ENCODE peak calls at places on chromosomes 7 and 10, in six cellular contexts. Q is naive thymus-derived CD4-positive, alpha-beta T cell; T is cardiac muscle cell; V is tibial nerve; X is SK-N-SH; J is pancreas. I is an unnamed sample.

GRCh38 chr10:54799491-54799890 is 1.5 kb downstream of the PCDH15 start:
- DNase-seq in Q (no peak), V (no peak), X (no peak), T (no peak), J (no peak), I (no peak)

GRCh38 chr10:133391249-133391635 is 2.7 kb upstream of the MTG1 start:
- DNase-seq in Q (no peak), X (no peak), V (no peak), T (no peak), J (no peak), I (no peak)

GRCh38 chr7:102883098-102883860 is 29.5 kb upstream of the LRRC17 start:
- DNase-seq in V (no peak), X (no peak), T (peak; percentile 58), J (no peak), Q (no peak), I (no peak)

GRCh38 chr10:21021843-21022594 is 124.9 kb upstream of the NEBL start:
- DNase-seq in V (no peak), X (no peak), J (no peak), Q (no peak), T (peak; percentile 93), I (no peak)

GRCh38 chr10:11673346-11674330 is 62.2 kb upstream of the USP6NL start:
- DNase-seq in J (peak; percentile 47), V (no peak), T (peak; percentile 27), Q (no peak), X (no peak), I (no peak)

GRCh38 chr7:120028636-120029035 is 244.3 kb upstream of the KCND2 start:
- DNase-seq in Q (no peak), V (no peak), X (no peak), T (no peak), J (no peak), I (no peak)

GRCh38 chr7:85384376-85384775 is 197.5 kb upstream of the SEMA3D start:
- DNase-seq in T (no peak), J (no peak), X (no peak), Q (no peak), V (no peak), I (no peak)

GRCh38 chr7:37410305-37411209 is 38.1 kb downstream of the ELMO1 start:
- DNase-seq in X (no peak), T (no peak), Q (no peak), J (no peak), V (no peak), I (no peak)

GRCh38 chr10:23611308-23611631 is 172.4 kb downstream of the OTUD1 start:
- DNase-seq in V (no peak), Q (no peak), T (no peak), J (no peak), X (no peak), I (no peak)

GRCh38 chr7:47830015-47830414 is 118.3 kb downstream of the PKD1L1 start:
- DNase-seq in J (no peak), X (no peak), T (no peak), Q (no peak), V (no peak), I (no peak)

GRCh38 chr7:151483700-151483960 is 36.1 kb downstream of the RHEB start:
- DNase-seq in X (no peak), T (no peak), V (no peak), J (no peak), Q (no peak), I (no peak)

GRCh38 chr10:60423920-60424319 is 34.2 kb upstream of the ANK3 start:
- DNase-seq in X (no peak), Q (no peak), V (no peak), T (no peak), J (no peak), I (no peak)

GRCh38 chr10:59668081-59668480 is 41.6 kb downstream of the SLC16A9 start:
- DNase-seq in J (no peak), X (no peak), Q (no peak), T (no peak), V (no peak), I (no peak)

GRCh38 chr7:30162133-30162532 is 27.3 kb downstream of the MTURN start:
- DNase-seq in T (no peak), J (no peak), V (no peak), X (no peak), Q (no peak), I (no peak)
- H3K4me1 ChIP-seq in T (peaks cover 45% of the 10 kb centered on the region), J (peaks cover 6% of the 10 kb centered on the region), V (no peaks in the 10 kb centered on the region), X (peaks cover 9% of the 10 kb centered on the region), Q (peaks cover 10% of the 10 kb centered on the region), I (peaks cover 19% of the 10 kb centered on the region)

GRCh38 chr10:102230264-102230860 is 4.3 kb downstream of the ELOVL3 start:
- DNase-seq in T (peak; percentile 77), V (no peak), X (peak; percentile 74), Q (no peak), J (peak; percentile 33), I (peak; percentile 21)

GRCh38 chr10:102230861-102231356 is 4.8 kb downstream of the ELOVL3 start:
- DNase-seq in T (peak; percentile 37), X (peak; percentile 74), J (peak; percentile 25), V (no peak), Q (no peak), I (peak; percentile 20)

GRCh38 chr10:102233997-102234396 is 7.3 kb downstream of the PITX3 start:
- DNase-seq in X (peak; percentile 7), Q (no peak), V (no peak), J (no peak), T (no peak), I (no peak)

GRCh38 chr10:102229810-102230263 is 3.7 kb downstream of the ELOVL3 start:
- DNase-seq in X (peak; percentile 89), J (peak; percentile 79), V (peak; percentile 75), T (peak; percentile 80), Q (peak; percentile 83), I (peak; percentile 76)

GRCh38 chr10:102231357-102232318 is 5.5 kb downstream of the ELOVL3 start:
- DNase-seq in T (peak; percentile 33), Q (peak; percentile 57), J (peak; percentile 45), X (peak; percentile 85), V (no peak), I (peak; percentile 65)
- H3K4me3 ChIP-seq in T (peak overlapping the region; percentile 18), Q (peak overlapping the region; percentile 58), J (no peak overlapping the region), X (peak overlapping the region; percentile 42), V (no peak overlapping the region), I (no peak overlapping the region)

GRCh38 chr7:107113866-107114265 is 54.9 kb upstream of the HBP1 start:
- DNase-seq in Q (no peak), V (no peak), X (no peak), T (no peak), J (no peak), I (no peak)
- H3K27ac ChIP-seq in Q (no peak overlapping the region), V (no peak overlapping the region), X (no peak overlapping the region), T (no peak overlapping the region), J (no peak overlapping the region), I (no peak overlapping the region)

DNA sequence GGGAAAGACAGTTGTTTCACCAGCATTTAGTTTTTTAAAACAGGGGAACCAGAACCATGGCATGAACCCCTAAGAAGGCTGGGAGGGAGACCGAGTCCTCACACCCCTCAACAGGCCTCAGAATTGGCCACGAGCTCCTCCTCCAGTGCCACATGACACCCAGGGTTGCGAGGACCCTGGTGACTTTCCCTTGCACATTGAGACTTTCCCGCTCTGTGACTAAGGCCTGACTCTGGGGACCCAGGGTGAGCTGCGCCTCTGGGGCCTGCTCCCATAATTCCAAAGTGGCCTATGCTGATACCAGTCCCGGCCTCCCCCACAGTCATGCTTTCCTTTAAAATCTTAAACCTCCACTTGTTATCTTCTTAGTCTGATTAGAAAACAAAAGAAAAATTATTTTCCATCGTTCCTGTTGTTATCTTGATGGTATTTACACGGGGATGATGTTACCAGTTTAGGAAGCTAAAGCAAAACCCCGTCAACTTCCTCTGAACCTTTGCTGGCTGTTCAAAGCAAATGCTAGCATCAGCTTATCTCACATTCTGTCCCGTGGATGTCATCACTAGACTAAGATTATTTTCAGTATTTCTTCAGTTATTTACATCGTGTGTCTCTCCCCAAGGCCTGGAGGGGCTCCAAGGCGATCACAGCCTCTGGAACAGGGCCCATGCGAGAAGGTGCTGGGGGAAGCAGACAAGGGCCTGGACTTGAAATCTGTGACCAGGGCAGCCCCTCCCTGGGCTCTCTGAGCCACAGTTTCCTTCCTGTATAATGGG is 42.1 kb downstream of the FAM53B start:
- DNase-seq in J (peak; percentile 48), T (peak; percentile 87), V (no peak), X (no peak), Q (peak; percentile 35), I (no peak)
- H3K4me1 ChIP-seq in J (peaks cover 31% of the 10 kb centered on the region), T (peaks cover 35% of the 10 kb centered on the region), V (peaks cover 16% of the 10 kb centered on the region), X (peaks cover 69% of the 10 kb centered on the region), Q (peaks cover 94% of the 10 kb centered on the region), I (peaks cover 100% of the 10 kb centered on the region)

DNA sequence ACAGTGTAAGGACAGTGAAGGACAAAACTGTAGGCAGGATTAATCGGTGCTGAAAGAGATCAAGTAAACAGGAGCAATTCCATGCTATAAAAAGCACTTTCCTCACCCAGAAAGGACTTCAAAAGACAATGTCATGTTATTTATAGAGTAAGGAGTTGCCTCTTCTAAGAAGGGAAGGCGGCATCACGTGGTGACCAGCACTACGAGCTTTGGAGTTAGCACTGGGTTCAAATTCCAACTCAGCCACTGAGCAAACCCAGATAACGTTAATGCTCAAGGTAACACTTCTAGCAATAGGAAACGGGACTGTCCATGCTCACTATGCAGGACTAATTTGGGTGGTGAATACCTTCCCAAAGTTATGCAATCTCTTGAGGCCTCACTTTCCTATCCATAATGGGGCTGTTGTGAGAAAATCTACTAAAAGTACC is 715 bp upstream of the PANK1 start:
- DNase-seq in J (peak; percentile 15), Q (no peak), T (no peak), X (no peak), V (no peak), I (peak; percentile 3)
- H3K4me3 ChIP-seq in J (no peak overlapping the region), Q (peak overlapping the region; percentile 76), T (peak overlapping the region; percentile 61), X (peak overlapping the region; percentile 75), V (no peak overlapping the region), I (peak overlapping the region; percentile 64)

DNA sequence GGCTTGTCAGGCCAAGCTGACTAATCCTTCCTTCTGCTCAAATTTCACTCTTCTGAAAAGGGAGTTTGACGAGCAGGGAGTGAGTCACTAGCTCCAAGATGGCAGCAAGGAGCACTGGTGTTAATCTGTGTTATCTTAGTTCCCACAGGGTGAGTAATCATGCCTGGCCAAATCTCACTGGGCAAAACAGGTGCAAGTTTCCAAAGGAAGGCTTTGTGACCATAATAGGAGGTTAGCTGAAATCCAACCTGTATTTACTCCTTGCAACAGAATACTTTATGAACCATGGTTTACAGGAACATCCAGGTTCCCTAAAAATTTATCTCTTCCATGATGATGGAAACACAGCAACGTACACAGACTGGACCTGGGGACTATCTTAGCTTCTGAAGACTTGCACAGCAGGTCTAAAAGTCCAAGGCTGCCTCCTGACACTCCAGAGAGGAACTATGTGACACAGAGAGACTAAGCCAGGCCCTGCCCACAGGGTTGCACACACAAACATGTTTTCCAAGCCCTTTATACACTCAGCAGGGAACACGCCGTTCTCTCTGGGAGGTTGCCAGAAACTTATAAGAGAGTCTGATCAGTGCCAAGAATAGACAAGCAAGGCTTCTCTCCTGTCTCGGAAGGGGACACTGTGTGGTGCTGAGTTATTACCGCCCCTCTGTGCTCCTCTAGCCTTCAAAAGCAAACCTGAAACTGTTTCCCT is 46.3 kb downstream of the PDK4 start:
- DNase-seq in X (no peak), V (peak; percentile 99), T (peak; percentile 97), Q (no peak), J (peak; percentile 87), I (no peak)
- H3K27ac ChIP-seq in X (no peak overlapping the region), V (peak overlapping the region; percentile 92), T (no peak overlapping the region), Q (no peak overlapping the region), J (peak overlapping the region; percentile 93), I (no peak overlapping the region)

I was measured in CD4-positive, CD25-positive, alpha-beta regulatory T cell.